ENCODE peak calls at places on chromosomes 13 and 19, in eight cellular contexts. W is lower leg skin; R is NB4; C is NCI-H187 treated with DMSO at 0.1 percent for 48 hours; E is ELR; P is anterior cingulate cortex; S is stimulated activated CD8-positive, alpha-beta memory T cell treated with anti-CD3 and anti-CD28 coated beads, Interleukin-7, amount 100 ng/mL, for 48 hours; V is stimulated activated CD4-positive, alpha-beta T cell treated with anti-CD3 and anti-CD28 coated beads, Interleukin-1b, Interleukin-23, amount 100 ng/mL, for 1 hour. K is an unnamed sample.

GRCh38 chr13:75749407-75749806 is 113.3 kb downstream of the LMO7 start:
- DNase-seq in W (no peak), R (peak), C (no peak), E (no peak), P (no peak), S (no peak), V (no peak), K (no peak)

GRCh38 chr19:3368848-3369336 is 2.5 kb downstream of the NFIC start:
- DNase-seq in W (no peak), R (no peak), C (no peak), E (peak), P (no peak), S (no peak), V (no peak), K (no peak)

GRCh38 chr19:35556025-35556590 is 7.3 kb downstream of the ATP4A start:
- DNase-seq in W (no peak), R (no peak), C (no peak), E (no peak), P (no peak), S (no peak), V (no peak), K (no peak)

GRCh38 chr19:42092350-42092749 is 16.4 kb downstream of the ZNF574 start:
- DNase-seq in W (no peak), R (peak), C (peak), E (no peak), P (no peak), S (no peak), V (no peak), K (no peak)

GRCh38 chr13:27599845-27600553 is 20.3 kb downstream of the LNX2 start:
- DNase-seq in W (no peak), R (no peak), C (no peak), E (peak), P (no peak), S (no peak), V (no peak), K (no peak)

GRCh38 chr13:23386533-23386932 is 47.0 kb downstream of the SACS start:
- DNase-seq in W (no peak), R (no peak), C (no peak), E (no peak), P (no peak), S (no peak), V (no peak), K (no peak)

GRCh38 chr19:54154603-54155345 is 4.7 kb downstream of the LENG1 start:
- DNase-seq in W (no peak), R (no peak), C (no peak), E (peak), P (no peak), S (no peak), V (no peak), K (no peak)

GRCh38 chr13:26708007-26708297 is 52.6 kb downstream of the GPR12 start:
- DNase-seq in W (no peak), R (no peak), C (no peak), E (no peak), P (no peak), S (no peak), V (no peak), K (no peak)

GRCh38 chr19:27673986-27674385 is 1539.0 kb downstream of the UQCRFS1 start:
- DNase-seq in W (peak), R (no peak), C (no peak), E (no peak), P (no peak), S (no peak), V (no peak), K (no peak)

GRCh38 chr13:49304763-49305695 is 57.3 kb downstream of the CDADC1 start:
- DNase-seq in W (no peak), R (no peak), C (peak), E (no peak), P (no peak), S (no peak), V (no peak), K (no peak)